ENCODE peak calls at places on chromosomes 11 and 22, in five cellular contexts. S is gastrocnemius medialis; T is psoas muscle; R is naive thymus-derived CD4-positive, alpha-beta T cell; W is mesendoderm. A is an unnamed sample. For H3K4me1 and H3K36me3, the result is how much of the 10 kb centered on the place peaks cover.

GRCh38 chr11:7204778-7205177 is 46.9 kb upstream of the SYT9 start:
- DNase-seq in T (no peak), W (peak), S (no peak), R (no peak), A (no peak)

GRCh38 chr22:28935713-28936112 is 52.3 kb downstream of the ZNRF3 start:
- DNase-seq in S (no peak), R (no peak), W (no peak), T (no peak), A (no peak)

GRCh38 chr11:103338621-103339484 is 229.6 kb downstream of the DYNC2H1 start:
- DNase-seq in S (no peak), W (peak), T (no peak), R (no peak), A (no peak)

GRCh38 chr22:44269757-44270555 is 42.8 kb downstream of the SHISAL1 start:
- DNase-seq in S (no peak), W (no peak), R (no peak), T (no peak), A (no peak)

GRCh38 chr22:24159650-24160049 is 21.6 kb upstream of the SUSD2 start:
- DNase-seq in R (no peak), T (no peak), S (no peak), W (no peak), A (no peak)

GRCh38 chr22:24450600-24450999 is 23.2 kb downstream of the ADORA2A start:
- DNase-seq in W (peak), R (no peak), S (no peak), T (no peak), A (no peak)

GRCh38 chr11:8168485-8169257 is at the start of gene RIC3:
- DNase-seq in T (peak), R (peak), S (peak), W (peak), A (no peak)

GRCh38 chr11:118620529-118621070 is 13.2 kb downstream of the PHLDB1 start:
- DNase-seq in S (no peak), T (no peak), R (no peak), W (no peak), A (no peak)

DNA sequence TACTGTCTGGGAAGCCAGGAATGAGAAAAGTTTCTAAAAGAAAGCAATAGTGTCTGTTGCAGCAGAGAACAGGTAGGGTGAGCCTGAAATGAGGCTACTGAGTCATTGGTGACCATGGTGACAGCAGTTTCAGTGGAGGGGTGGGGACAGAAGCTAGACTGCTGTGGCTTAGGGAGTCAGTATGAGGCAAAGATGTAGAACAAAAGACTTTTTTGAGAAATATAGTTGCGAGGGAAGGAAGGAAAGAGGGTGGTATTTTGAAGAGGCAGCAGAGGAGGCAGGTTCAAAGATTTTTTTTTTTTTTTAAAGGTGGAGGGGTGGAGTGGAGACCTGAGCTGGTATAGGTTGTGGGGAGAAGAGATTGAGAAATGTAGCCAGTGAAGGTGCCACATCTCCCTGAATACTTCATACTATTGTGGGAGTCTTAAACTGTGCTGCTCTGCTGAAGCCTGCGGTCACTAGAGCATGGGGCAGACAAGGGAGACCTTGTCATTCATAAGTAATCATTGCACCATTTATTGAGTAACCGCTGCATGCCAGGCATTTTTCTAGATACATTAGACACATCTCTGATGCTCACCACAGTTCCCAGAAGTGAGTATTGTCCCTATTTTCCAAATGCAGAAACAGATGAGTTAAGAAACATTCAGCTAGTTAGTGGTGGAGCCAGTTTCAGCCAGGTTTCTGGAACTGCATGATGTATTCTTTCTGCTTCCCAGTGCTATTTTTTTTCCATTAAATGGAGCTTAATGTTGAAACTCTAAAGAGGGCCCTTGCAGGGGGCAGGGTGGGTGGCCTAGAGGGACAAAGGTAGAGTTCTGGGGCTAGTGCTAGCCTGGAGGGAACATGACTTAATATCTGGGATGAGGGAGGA is 49.9 kb downstream of the STIM1 start:
- DNase-seq in W (peak), R (peak), S (peak), T (no peak), A (no peak)
- H3K4me1 ChIP-seq in W (under half), R (half or more), S (half or more), T (half or more), A (under half)

GRCh38 chr11:68965901-68966868 is 14.6 kb downstream of the MRGPRD start:
- DNase-seq in R (peak), W (no peak), S (no peak), T (no peak), A (no peak)
- H3K27ac ChIP-seq in R (no peak), W (no peak), S (no peak), T (no peak), A (no peak)

DNA sequence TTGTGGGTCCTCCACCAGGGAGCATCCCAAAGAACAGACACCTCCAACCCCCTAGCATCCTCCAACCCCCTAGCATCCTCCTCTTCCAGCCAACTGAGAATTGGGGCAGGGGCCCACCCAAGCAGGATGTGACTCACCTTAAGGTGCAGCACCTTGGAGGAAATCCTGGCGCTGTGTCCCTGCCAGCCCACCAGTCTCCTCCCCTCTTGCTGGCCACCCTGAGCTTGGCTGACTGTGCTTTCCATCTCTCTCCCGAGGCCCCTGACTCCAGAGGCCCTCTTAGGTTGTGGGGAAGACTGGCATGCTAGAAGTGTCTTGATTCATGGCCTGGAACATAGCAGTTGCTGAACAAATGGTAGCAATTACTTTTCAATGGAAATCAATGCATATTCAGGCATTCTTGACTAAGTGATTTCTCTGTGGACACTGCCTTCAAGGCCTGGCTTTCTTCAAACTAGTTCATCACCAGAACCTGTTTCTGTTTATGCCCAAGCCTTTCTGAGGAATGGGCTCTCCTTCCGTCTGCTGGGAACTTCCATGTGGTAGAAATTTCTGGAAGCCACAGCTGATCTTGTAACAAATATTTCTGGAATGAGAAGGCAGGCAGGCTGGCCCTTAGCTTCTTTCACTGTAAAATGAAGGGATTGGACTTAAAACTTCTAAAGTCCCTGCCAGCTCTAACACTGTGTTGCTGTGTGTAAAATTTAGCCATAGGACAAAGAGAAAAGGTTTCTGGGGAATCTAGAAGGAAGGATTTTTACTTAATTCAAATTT is 60.5 kb downstream of the CEP164 start:
- DNase-seq in W (no peak), T (no peak), R (no peak), S (no peak), A (no peak)
- H3K36me3 ChIP-seq in W (under half), T (under half), R (half or more), S (under half), A (under half)

DNA sequence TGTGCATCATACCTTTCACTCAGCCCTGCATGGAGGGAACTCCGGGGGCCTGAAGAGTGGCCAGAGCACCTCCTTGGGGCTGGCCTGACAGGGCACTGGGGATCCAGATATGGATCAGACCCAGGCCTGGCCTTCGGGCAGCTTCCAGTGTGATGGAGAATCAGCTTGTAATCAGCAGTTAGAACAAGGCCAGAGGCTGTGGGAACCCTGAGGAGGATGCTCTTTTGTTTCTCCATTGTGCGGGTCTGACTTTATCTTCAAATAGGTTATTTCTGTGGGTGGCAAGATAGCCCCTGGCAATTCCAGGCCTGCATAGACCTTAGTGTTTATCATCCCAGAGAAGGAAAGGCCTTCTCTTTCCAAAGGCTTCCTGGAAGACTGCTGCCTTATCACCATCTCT is 12.3 kb downstream of the DGAT2 start:
- DNase-seq in S (no peak), W (peak), R (no peak), T (no peak), A (no peak)
- H3K4me1 ChIP-seq in S (under half), W (under half), R (under half), T (under half), A (under half)

DNA sequence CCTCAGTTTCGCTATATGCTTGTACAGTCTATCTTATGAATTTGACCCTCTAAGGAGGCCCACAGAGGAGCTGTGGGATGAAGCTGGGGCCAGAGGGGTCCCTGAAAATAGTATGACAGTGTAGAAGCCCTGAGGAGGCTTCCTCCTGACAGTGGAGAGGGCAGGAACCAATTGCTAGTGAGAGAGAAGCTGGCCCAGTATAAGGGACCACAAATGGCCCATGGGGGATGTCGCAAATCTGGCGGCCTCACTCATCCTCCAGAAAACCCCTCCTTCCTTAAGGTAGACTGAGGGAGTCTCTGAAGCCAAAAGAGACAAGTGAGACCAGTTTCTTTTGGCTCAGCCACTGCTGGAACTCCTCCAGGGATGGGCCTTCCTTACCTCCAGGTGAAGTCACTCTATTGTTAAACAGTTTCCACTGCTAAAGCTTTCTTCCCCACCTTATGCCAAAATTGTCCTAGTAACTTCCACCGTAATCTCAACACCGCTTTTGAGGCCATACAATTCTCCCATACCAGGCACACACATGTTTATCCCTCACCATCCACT is 17.8 kb upstream of the CASTOR1 start:
- DNase-seq in T (no peak), S (no peak), R (no peak), W (no peak), A (no peak)
- H3K27ac ChIP-seq in T (no peak), S (peak), R (peak), W (no peak), A (peak)

DNA sequence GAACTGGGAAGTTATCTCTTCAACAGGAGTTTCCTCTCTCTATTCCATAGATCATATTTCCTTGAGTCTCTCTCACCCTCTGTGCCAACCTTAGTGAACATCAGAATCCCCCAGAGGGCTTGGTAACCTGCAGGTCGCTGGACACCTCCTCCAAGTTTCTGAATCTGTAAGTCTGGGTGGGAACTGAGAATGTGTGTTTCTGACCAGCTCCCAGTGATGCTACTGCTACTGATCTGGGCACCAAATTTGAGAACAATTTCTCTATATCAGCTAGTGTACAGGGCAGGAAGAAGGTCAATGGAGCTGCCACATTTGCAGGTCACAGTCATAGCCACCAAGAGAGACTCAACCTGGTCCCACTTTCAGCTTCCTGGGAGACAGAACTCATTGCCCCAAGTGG is 62.9 kb downstream of the RCN1 start:
- DNase-seq in R (no peak), W (no peak), T (no peak), S (no peak), A (no peak)
- H3K36me3 ChIP-seq in R (under half), W (under half), T (under half), S (under half), A (under half)

DNA sequence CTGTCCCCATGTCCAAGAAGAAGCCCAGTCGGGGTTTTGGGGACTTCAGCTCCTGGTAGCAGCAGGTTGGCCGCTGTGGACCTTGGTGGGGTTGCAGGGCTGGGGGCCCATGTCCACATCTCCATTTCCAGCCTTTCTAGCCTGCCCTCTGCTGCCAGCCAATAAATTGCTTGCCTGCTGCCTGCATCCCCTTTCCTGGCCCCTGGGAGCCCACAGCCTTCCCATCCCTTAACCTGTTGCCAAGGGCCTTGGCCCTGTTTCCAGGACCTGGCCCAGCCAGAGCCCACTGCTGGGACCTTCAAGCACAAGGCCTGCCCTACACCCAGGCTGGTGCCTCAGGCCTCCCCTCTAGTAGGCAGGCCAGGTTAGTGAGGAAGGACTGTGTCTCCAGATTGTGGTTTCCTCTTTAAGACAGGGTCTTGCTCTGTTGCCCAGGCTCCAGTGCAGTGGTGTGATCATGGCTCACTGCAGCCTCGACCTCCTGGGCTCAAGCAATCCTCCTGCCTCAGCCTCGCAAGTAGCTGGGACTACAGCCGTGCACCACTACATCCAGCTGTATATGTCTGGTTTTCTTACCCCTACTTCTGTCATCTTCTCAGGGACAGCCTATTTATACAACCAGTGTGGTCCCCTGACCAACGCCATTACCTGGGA is 29.7 kb downstream of the PPIL2 start:
- DNase-seq in T (no peak), W (no peak), S (no peak), R (no peak), A (no peak)
- H3K4me1 ChIP-seq in T (under half), W (under half), S (under half), R (under half), A (under half)

GRCh38 chr11:1574256-1575242 is 2.5 kb upstream of the DUSP8 start:
- DNase-seq in S (peak), T (no peak), R (peak), W (no peak), A (no peak)
- H3K27ac ChIP-seq in S (peak), T (peak), R (peak), W (no peak), A (peak)

GRCh38 chr11:46402957-46403902 is 11.7 kb upstream of the CHRM4 start:
- DNase-seq in S (no peak), T (no peak), R (no peak), W (no peak), A (no peak)
- H3K36me3 ChIP-seq in S (under half), T (under half), R (half or more), W (under half), A (under half)

A was measured in esophagus squamous epithelium.